ENCODE peak calls at places on chromosomes 7 and 10, in ten cellular contexts. One of them, this sample, is unnamed.

GRCh38 chr10:82757907-82758306 is 882.9 kb downstream of the NRG3 start:
- DNase-seq in CD8-positive, alpha-beta memory T cell: no peak
- DNase-seq in OCI-LY7: no peak
- DNase-seq in heart right ventricle: no peak
- DNase-seq in brain microvascular endothelial cell: no peak
- DNase-seq in astrocyte: no peak
- DNase-seq in heart left ventricle: no peak
- DNase-seq in psoas muscle: no peak
- DNase-seq in stomach: no peak
- DNase-seq in CD8-positive, alpha-beta T cell: no peak
- DNase-seq in this sample: no peak

GRCh38 chr10:88042162-88043100 is 179.0 kb downstream of the PTEN start:
- DNase-seq in CD8-positive, alpha-beta memory T cell: no peak
- DNase-seq in OCI-LY7: no peak
- DNase-seq in heart right ventricle: no peak
- DNase-seq in brain microvascular endothelial cell: peak; percentile 23
- DNase-seq in astrocyte: peak; percentile 83
- DNase-seq in heart left ventricle: no peak
- DNase-seq in psoas muscle: no peak
- DNase-seq in stomach: peak; percentile 61
- DNase-seq in CD8-positive, alpha-beta T cell: no peak
- DNase-seq in this sample: no peak

GRCh38 chr7:78043159-78043558 is 244.6 kb downstream of the PHTF2 start:
- DNase-seq in CD8-positive, alpha-beta memory T cell: no peak
- DNase-seq in OCI-LY7: no peak
- DNase-seq in heart right ventricle: no peak
- DNase-seq in brain microvascular endothelial cell: no peak
- DNase-seq in astrocyte: no peak
- DNase-seq in heart left ventricle: no peak
- DNase-seq in psoas muscle: no peak
- DNase-seq in stomach: no peak
- DNase-seq in CD8-positive, alpha-beta T cell: no peak
- DNase-seq in this sample: no peak

GRCh38 chr10:29646238-29646902 is 11.6 kb upstream of the SVIL start:
- DNase-seq in CD8-positive, alpha-beta memory T cell: no peak
- DNase-seq in OCI-LY7: no peak
- DNase-seq in heart right ventricle: no peak
- DNase-seq in brain microvascular endothelial cell: peak; percentile 75
- DNase-seq in astrocyte: peak; percentile 68
- DNase-seq in heart left ventricle: no peak
- DNase-seq in psoas muscle: no peak
- DNase-seq in stomach: no peak
- DNase-seq in CD8-positive, alpha-beta T cell: no peak
- DNase-seq in this sample: no peak

GRCh38 chr7:43439631-43440401 is 143.1 kb upstream of the STK17A start:
- DNase-seq in CD8-positive, alpha-beta memory T cell: peak; percentile 61
- DNase-seq in OCI-LY7: peak; percentile 71
- DNase-seq in heart right ventricle: peak; percentile 16
- DNase-seq in brain microvascular endothelial cell: peak; percentile 12
- DNase-seq in astrocyte: peak; percentile 25
- DNase-seq in heart left ventricle: no peak
- DNase-seq in psoas muscle: peak; percentile 60
- DNase-seq in stomach: peak; percentile 29
- DNase-seq in CD8-positive, alpha-beta T cell: peak; percentile 58
- DNase-seq in this sample: no peak

GRCh38 chr10:94198324-94198723 is 164.4 kb downstream of the NOC3L start:
- DNase-seq in CD8-positive, alpha-beta memory T cell: no peak
- DNase-seq in OCI-LY7: no peak
- DNase-seq in heart right ventricle: no peak
- DNase-seq in brain microvascular endothelial cell: no peak
- DNase-seq in astrocyte: no peak
- DNase-seq in heart left ventricle: no peak
- DNase-seq in psoas muscle: no peak
- DNase-seq in stomach: no peak
- DNase-seq in CD8-positive, alpha-beta T cell: no peak
- DNase-seq in this sample: no peak

GRCh38 chr7:37205451-37205850 is 243.2 kb downstream of the ELMO1 start:
- DNase-seq in CD8-positive, alpha-beta memory T cell: no peak
- DNase-seq in OCI-LY7: no peak
- DNase-seq in heart right ventricle: no peak
- DNase-seq in brain microvascular endothelial cell: no peak
- DNase-seq in astrocyte: no peak
- DNase-seq in heart left ventricle: no peak
- DNase-seq in psoas muscle: no peak
- DNase-seq in stomach: no peak
- DNase-seq in CD8-positive, alpha-beta T cell: no peak
- DNase-seq in this sample: no peak

GRCh38 chr10:62012318-62012717 is 110.8 kb downstream of the ARID5B start:
- DNase-seq in CD8-positive, alpha-beta memory T cell: no peak
- DNase-seq in OCI-LY7: no peak
- DNase-seq in heart right ventricle: no peak
- DNase-seq in brain microvascular endothelial cell: no peak
- DNase-seq in astrocyte: no peak
- DNase-seq in heart left ventricle: no peak
- DNase-seq in psoas muscle: no peak
- DNase-seq in stomach: no peak
- DNase-seq in CD8-positive, alpha-beta T cell: no peak
- DNase-seq in this sample: no peak

GRCh38 chr7:32501522-32501921 is 6.2 kb downstream of the AVL9 start:
- DNase-seq in CD8-positive, alpha-beta memory T cell: no peak
- DNase-seq in OCI-LY7: no peak
- DNase-seq in heart right ventricle: no peak
- DNase-seq in brain microvascular endothelial cell: no peak
- DNase-seq in astrocyte: peak; percentile 82
- DNase-seq in heart left ventricle: no peak
- DNase-seq in psoas muscle: no peak
- DNase-seq in stomach: no peak
- DNase-seq in CD8-positive, alpha-beta T cell: no peak
- DNase-seq in this sample: no peak

GRCh38 chr7:11539853-11540252 is 292.1 kb downstream of the THSD7A start:
- DNase-seq in CD8-positive, alpha-beta memory T cell: no peak
- DNase-seq in OCI-LY7: peak; percentile 21
- DNase-seq in heart right ventricle: no peak
- DNase-seq in brain microvascular endothelial cell: no peak
- DNase-seq in astrocyte: peak; percentile 12
- DNase-seq in heart left ventricle: no peak
- DNase-seq in psoas muscle: no peak
- DNase-seq in stomach: no peak
- DNase-seq in CD8-positive, alpha-beta T cell: no peak
- DNase-seq in this sample: no peak

GRCh38 chr10:126177414-126178030 is 210.8 kb downstream of the ADAM12 start:
- DNase-seq in CD8-positive, alpha-beta memory T cell: no peak
- DNase-seq in OCI-LY7: no peak
- DNase-seq in heart right ventricle: no peak
- DNase-seq in brain microvascular endothelial cell: no peak
- DNase-seq in astrocyte: peak; percentile 68
- DNase-seq in heart left ventricle: no peak
- DNase-seq in psoas muscle: no peak
- DNase-seq in stomach: no peak
- DNase-seq in CD8-positive, alpha-beta T cell: no peak
- DNase-seq in this sample: no peak

GRCh38 chr7:132782777-132783633 is 206.7 kb upstream of the PLXNA4 start:
- DNase-seq in CD8-positive, alpha-beta memory T cell: no peak
- DNase-seq in OCI-LY7: no peak
- DNase-seq in heart right ventricle: no peak
- DNase-seq in brain microvascular endothelial cell: peak; percentile 40
- DNase-seq in astrocyte: peak; percentile 99
- DNase-seq in heart left ventricle: no peak
- DNase-seq in psoas muscle: no peak
- DNase-seq in stomach: no peak
- DNase-seq in CD8-positive, alpha-beta T cell: no peak
- DNase-seq in this sample: no peak

DNA sequence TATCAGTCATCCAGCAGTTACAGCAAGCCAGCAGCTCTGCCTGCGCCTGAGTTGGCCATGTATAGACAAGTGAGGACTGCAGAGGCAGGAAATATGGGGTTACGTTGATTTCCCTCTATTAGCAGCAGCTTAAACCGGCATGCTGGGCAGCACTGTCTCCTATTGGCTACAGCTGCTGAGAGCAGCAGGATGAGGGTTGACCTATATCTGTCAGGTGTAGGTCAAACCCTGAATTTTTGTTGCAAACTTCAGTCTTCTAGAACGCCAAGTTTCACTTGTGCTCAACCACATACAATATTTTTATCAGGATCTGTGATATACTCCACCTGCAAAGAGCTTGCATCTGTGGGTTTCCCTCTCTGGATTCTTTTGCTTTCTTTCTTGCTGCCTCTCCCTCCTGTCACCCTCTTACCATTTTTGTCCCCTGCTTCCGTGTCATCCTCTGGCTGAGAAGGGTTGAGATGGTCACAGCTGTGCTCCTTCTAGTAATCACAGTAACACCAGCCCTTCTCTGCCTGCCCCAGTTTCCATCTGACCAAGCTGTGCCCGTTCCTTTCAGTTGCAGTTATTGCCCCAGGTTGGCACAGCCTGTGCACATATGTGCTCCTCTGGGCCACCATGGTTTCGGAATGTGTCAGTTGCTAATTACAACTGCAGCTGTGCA is 23.8 kb upstream of the GLCCI1 start:
- DNase-seq in CD8-positive, alpha-beta memory T cell: peak; percentile 68
- DNase-seq in OCI-LY7: peak; percentile 91
- DNase-seq in heart right ventricle: no peak
- DNase-seq in brain microvascular endothelial cell: no peak
- DNase-seq in astrocyte: no peak
- DNase-seq in heart left ventricle: no peak
- DNase-seq in psoas muscle: peak; percentile 82
- DNase-seq in stomach: peak; percentile 32
- DNase-seq in CD8-positive, alpha-beta T cell: peak; percentile 68
- DNase-seq in this sample: no peak
- H3K27ac ChIP-seq in CD8-positive, alpha-beta memory T cell: peak overlapping the region; percentile 43
- H3K27ac ChIP-seq in OCI-LY7: peak overlapping the region; percentile 91
- H3K27ac ChIP-seq in heart right ventricle: no peak overlapping the region
- H3K27ac ChIP-seq in brain microvascular endothelial cell: no peak overlapping the region
- H3K27ac ChIP-seq in astrocyte: no peak overlapping the region
- H3K27ac ChIP-seq in heart left ventricle: no peak overlapping the region
- H3K27ac ChIP-seq in psoas muscle: peak overlapping the region; percentile 75
- H3K27ac ChIP-seq in stomach: no peak overlapping the region
- H3K27ac ChIP-seq in CD8-positive, alpha-beta T cell: peak overlapping the region; percentile 1
- H3K27ac ChIP-seq in this sample: no peak overlapping the region

GRCh38 chr7:84568786-84569185 is 374.2 kb upstream of the SEMA3A start:
- DNase-seq in CD8-positive, alpha-beta memory T cell: no peak
- DNase-seq in OCI-LY7: no peak
- DNase-seq in heart right ventricle: no peak
- DNase-seq in brain microvascular endothelial cell: no peak
- DNase-seq in astrocyte: no peak
- DNase-seq in heart left ventricle: no peak
- DNase-seq in psoas muscle: no peak
- DNase-seq in stomach: no peak
- DNase-seq in CD8-positive, alpha-beta T cell: no peak
- DNase-seq in this sample: no peak
- H3K27ac ChIP-seq in CD8-positive, alpha-beta memory T cell: no peak overlapping the region
- H3K27ac ChIP-seq in OCI-LY7: no peak overlapping the region
- H3K27ac ChIP-seq in heart right ventricle: no peak overlapping the region
- H3K27ac ChIP-seq in brain microvascular endothelial cell: no peak overlapping the region
- H3K27ac ChIP-seq in astrocyte: no peak overlapping the region
- H3K27ac ChIP-seq in heart left ventricle: no peak overlapping the region
- H3K27ac ChIP-seq in psoas muscle: no peak overlapping the region
- H3K27ac ChIP-seq in stomach: no peak overlapping the region
- H3K27ac ChIP-seq in CD8-positive, alpha-beta T cell: no peak overlapping the region
- H3K27ac ChIP-seq in this sample: no peak overlapping the region

DNA sequence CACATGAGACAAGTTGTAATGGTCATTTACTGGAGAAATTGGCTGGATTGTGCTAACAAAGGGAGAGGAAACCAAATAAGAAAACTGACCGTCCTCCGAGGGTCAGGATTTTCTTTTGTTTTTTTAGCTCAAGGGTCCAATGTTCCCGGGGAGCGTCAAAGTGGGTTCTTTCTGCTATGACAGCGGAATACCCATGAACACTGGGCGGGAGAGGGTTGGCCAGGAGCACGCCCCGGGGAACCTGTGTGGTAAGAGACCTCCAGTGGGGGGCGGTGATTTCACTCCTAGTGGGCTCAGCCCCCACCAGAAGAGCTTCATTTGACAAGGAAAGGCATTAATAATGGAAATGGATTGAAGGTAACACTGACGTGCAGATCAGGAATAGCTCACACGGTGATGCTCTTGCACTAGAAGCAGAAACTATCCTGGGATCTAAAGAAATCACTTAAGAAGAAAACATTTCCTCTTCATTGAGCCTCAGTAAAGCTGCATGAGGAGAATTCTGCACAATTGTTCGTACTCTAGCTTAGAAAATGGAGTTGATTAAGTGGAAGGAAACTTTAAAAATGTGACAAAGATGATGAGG is 627.0 kb downstream of the SUGCT start:
- DNase-seq in CD8-positive, alpha-beta memory T cell: no peak
- DNase-seq in OCI-LY7: no peak
- DNase-seq in heart right ventricle: no peak
- DNase-seq in brain microvascular endothelial cell: no peak
- DNase-seq in astrocyte: no peak
- DNase-seq in heart left ventricle: no peak
- DNase-seq in psoas muscle: no peak
- DNase-seq in stomach: no peak
- DNase-seq in CD8-positive, alpha-beta T cell: no peak
- DNase-seq in this sample: no peak
- H3K27ac ChIP-seq in CD8-positive, alpha-beta memory T cell: no peak overlapping the region
- H3K27ac ChIP-seq in OCI-LY7: no peak overlapping the region
- H3K27ac ChIP-seq in heart right ventricle: no peak overlapping the region
- H3K27ac ChIP-seq in brain microvascular endothelial cell: no peak overlapping the region
- H3K27ac ChIP-seq in astrocyte: no peak overlapping the region
- H3K27ac ChIP-seq in heart left ventricle: no peak overlapping the region
- H3K27ac ChIP-seq in psoas muscle: no peak overlapping the region
- H3K27ac ChIP-seq in stomach: no peak overlapping the region
- H3K27ac ChIP-seq in CD8-positive, alpha-beta T cell: no peak overlapping the region
- H3K27ac ChIP-seq in this sample: no peak overlapping the region

GRCh38 chr7:79412438-79412837 is 41.0 kb downstream of the MAGI2 start:
- DNase-seq in CD8-positive, alpha-beta memory T cell: no peak
- DNase-seq in OCI-LY7: no peak
- DNase-seq in heart right ventricle: no peak
- DNase-seq in brain microvascular endothelial cell: no peak
- DNase-seq in astrocyte: no peak
- DNase-seq in heart left ventricle: no peak
- DNase-seq in psoas muscle: no peak
- DNase-seq in stomach: no peak
- DNase-seq in CD8-positive, alpha-beta T cell: no peak
- DNase-seq in this sample: no peak

GRCh38 chr7:79407351-79407750 is 46.1 kb downstream of the MAGI2 start:
- DNase-seq in CD8-positive, alpha-beta memory T cell: no peak
- DNase-seq in OCI-LY7: no peak
- DNase-seq in heart right ventricle: no peak
- DNase-seq in brain microvascular endothelial cell: no peak
- DNase-seq in astrocyte: no peak
- DNase-seq in heart left ventricle: no peak
- DNase-seq in psoas muscle: no peak
- DNase-seq in stomach: no peak
- DNase-seq in CD8-positive, alpha-beta T cell: no peak
- DNase-seq in this sample: no peak

GRCh38 chr7:79414910-79415309 is 38.6 kb downstream of the MAGI2 start:
- DNase-seq in CD8-positive, alpha-beta memory T cell: no peak
- DNase-seq in OCI-LY7: no peak
- DNase-seq in heart right ventricle: no peak
- DNase-seq in brain microvascular endothelial cell: no peak
- DNase-seq in astrocyte: no peak
- DNase-seq in heart left ventricle: no peak
- DNase-seq in psoas muscle: no peak
- DNase-seq in stomach: no peak
- DNase-seq in CD8-positive, alpha-beta T cell: no peak
- DNase-seq in this sample: no peak

GRCh38 chr7:79410345-79410744 is 43.1 kb downstream of the MAGI2 start:
- DNase-seq in CD8-positive, alpha-beta memory T cell: no peak
- DNase-seq in OCI-LY7: no peak
- DNase-seq in heart right ventricle: no peak
- DNase-seq in brain microvascular endothelial cell: no peak
- DNase-seq in astrocyte: no peak
- DNase-seq in heart left ventricle: no peak
- DNase-seq in psoas muscle: no peak
- DNase-seq in stomach: no peak
- DNase-seq in CD8-positive, alpha-beta T cell: no peak
- DNase-seq in this sample: no peak

GRCh38 chr7:79412915-79413314 is 40.6 kb downstream of the MAGI2 start:
- DNase-seq in CD8-positive, alpha-beta memory T cell: no peak
- DNase-seq in OCI-LY7: no peak
- DNase-seq in heart right ventricle: no peak
- DNase-seq in brain microvascular endothelial cell: no peak
- DNase-seq in astrocyte: no peak
- DNase-seq in heart left ventricle: no peak
- DNase-seq in psoas muscle: no peak
- DNase-seq in stomach: no peak
- DNase-seq in CD8-positive, alpha-beta T cell: no peak
- DNase-seq in this sample: no peak
- H3K27ac ChIP-seq in CD8-positive, alpha-beta memory T cell: no peak overlapping the region
- H3K27ac ChIP-seq in OCI-LY7: no peak overlapping the region
- H3K27ac ChIP-seq in heart right ventricle: no peak overlapping the region
- H3K27ac ChIP-seq in brain microvascular endothelial cell: no peak overlapping the region
- H3K27ac ChIP-seq in astrocyte: no peak overlapping the region
- H3K27ac ChIP-seq in heart left ventricle: no peak overlapping the region
- H3K27ac ChIP-seq in psoas muscle: no peak overlapping the region
- H3K27ac ChIP-seq in stomach: no peak overlapping the region
- H3K27ac ChIP-seq in CD8-positive, alpha-beta T cell: no peak overlapping the region
- H3K27ac ChIP-seq in this sample: no peak overlapping the region